ENCODE peak calls at places on chromosomes 6 and 20, in five cellular contexts. C is NCI-H2029; X is stimulated activated CD4-positive, alpha-beta T cell treated with anti-CD3 and anti-CD28 coated beads, Interleukin-4, amount 100 ng/mL, for 24 hours; M is activated gamma-delta T cell; R is stimulated activated effector memory CD8-positive, alpha-beta T cell treated with anti-CD3 and anti-CD28 coated beads, Interleukin-12 subunit alpha, Interleukin-12 subunit beta, amount 100 ng/mL, for 72 hours. N is an unnamed sample.

GRCh38 chr6:107674995-107675738 is 148.9 kb downstream of the SCML4 start:
- DNase-seq in C (peak; percentile 77), X (peak; percentile 89), M (peak; percentile 56), R (peak; percentile 89), N (peak; percentile 90)

GRCh38 chr6:71254323-71254722 is 34.3 kb upstream of the OGFRL1 start:
- DNase-seq in C (no peak), X (no peak), M (no peak), R (no peak), N (no peak)

GRCh38 chr6:34917626-34918285 is 28.7 kb downstream of the ANKS1A start:
- DNase-seq in C (no peak), X (no peak), M (no peak), R (no peak), N (no peak)

GRCh38 chr6:31225735-31226134 is 46.2 kb downstream of the HLA-C start:
- DNase-seq in C (peak; percentile 13), X (no peak), M (no peak), R (no peak), N (no peak)

GRCh38 chr6:113539202-113539601 is 317.9 kb upstream of the MARCKS start:
- DNase-seq in C (no peak), X (no peak), M (no peak), R (no peak), N (no peak)

GRCh38 chr20:5033566-5033965 is 32.3 kb upstream of the SLC23A2 start:
- DNase-seq in C (no peak), X (no peak), M (no peak), R (no peak), N (no peak)

GRCh38 chr6:26103141-26103769 is 16.0 kb downstream of the HFE start:
- DNase-seq in C (no peak), X (no peak), M (no peak), R (no peak), N (no peak)

GRCh38 chr6:21864211-21864610 is 270.7 kb downstream of the SOX4 start:
- DNase-seq in C (no peak), X (no peak), M (no peak), R (no peak), N (no peak)

GRCh38 chr6:145141609-145142008 is 593.7 kb downstream of the EPM2A start:
- DNase-seq in C (no peak), X (no peak), M (no peak), R (no peak), N (no peak)

GRCh38 chr6:108068182-108068581 is 6.4 kb downstream of the OSTM1 start:
- DNase-seq in C (no peak), X (no peak), M (no peak), R (no peak), N (no peak)

GRCh38 chr20:20457392-20458126 is 89.7 kb downstream of the INSM1 start:
- DNase-seq in C (no peak), X (no peak), M (no peak), R (peak; percentile 56), N (no peak)

GRCh38 chr6:45387236-45387635 is 9.5 kb upstream of the SUPT3H start:
- DNase-seq in C (no peak), X (no peak), M (no peak), R (no peak), N (no peak)

GRCh38 chr6:25485820-25486559 is 166.0 kb upstream of the SCGN start:
- DNase-seq in C (peak; percentile 77), X (no peak), M (no peak), R (no peak), N (no peak)

GRCh38 chr6:133804263-133804662 is 84.7 kb upstream of the TCF21 start:
- DNase-seq in C (no peak), X (no peak), M (no peak), R (no peak), N (no peak)

GRCh38 chr6:167671977-167672687 is 154.6 kb upstream of the AFDN start:
- DNase-seq in C (no peak), X (no peak), M (no peak), R (no peak), N (no peak)

N was measured in stimulated activated naive CD8-positive, alpha-beta T cell treated with anti-CD3 and anti-CD28 coated beads, Interleukin-15, Interleukin-2, amounts not matched to agents 100 U/mL and 50 U/mL, for 24 hours.